ENCODE peak calls at places on chromosomes 7 and 10, in five cellular contexts. One of them, this sample, is unnamed.

GRCh38 chr10:80530251-80530650 is 7.5 kb upstream of the SH2D4B start:
- DNase-seq in GM12878: no peak
- DNase-seq in SK-N-SH: peak; percentile 42
- DNase-seq in H1: no peak
- DNase-seq in HCT116: peak; percentile 27
- DNase-seq in this sample: no peak

GRCh38 chr7:7051221-7051877 is 131.0 kb upstream of the C1GALT1 start:
- DNase-seq in SK-N-SH: no peak
- DNase-seq in HCT116: no peak
- DNase-seq in GM12878: peak; percentile 13
- DNase-seq in H1: no peak
- DNase-seq in this sample: no peak

GRCh38 chr7:159136846-159137245 is 7.8 kb downstream of the VIPR2 start:
- DNase-seq in H1: no peak
- DNase-seq in GM12878: no peak
- DNase-seq in SK-N-SH: no peak
- DNase-seq in HCT116: no peak
- DNase-seq in this sample: no peak

GRCh38 chr10:95236068-95236903 is 42.2 kb downstream of the ACSM6 start:
- DNase-seq in GM12878: peak; percentile 90
- DNase-seq in HCT116: peak; percentile 68
- DNase-seq in SK-N-SH: no peak
- DNase-seq in H1: no peak
- DNase-seq in this sample: no peak

GRCh38 chr10:26858707-26859034 is 2.1 kb downstream of the ABI1 start:
- DNase-seq in GM12878: no peak
- DNase-seq in HCT116: no peak
- DNase-seq in H1: no peak
- DNase-seq in SK-N-SH: no peak
- DNase-seq in this sample: no peak

GRCh38 chr7:11642841-11643240 is 189.2 kb downstream of the THSD7A start:
- DNase-seq in HCT116: no peak
- DNase-seq in SK-N-SH: no peak
- DNase-seq in H1: no peak
- DNase-seq in GM12878: no peak
- DNase-seq in this sample: no peak

GRCh38 chr7:155423337-155424285 is 34.3 kb upstream of the EN2 start:
- DNase-seq in SK-N-SH: no peak
- DNase-seq in HCT116: no peak
- DNase-seq in GM12878: no peak
- DNase-seq in H1: no peak
- DNase-seq in this sample: no peak

GRCh38 chr7:27152816-27153486 is 568 bp upstream of the HOXA3 start:
- DNase-seq in H1: no peak
- DNase-seq in HCT116: no peak
- DNase-seq in SK-N-SH: peak; percentile 43
- DNase-seq in GM12878: no peak
- DNase-seq in this sample: no peak

GRCh38 chr10:111175786-111176185 is 99.0 kb downstream of the ADRA2A start:
- DNase-seq in H1: no peak
- DNase-seq in SK-N-SH: peak; percentile 63
- DNase-seq in HCT116: no peak
- DNase-seq in GM12878: no peak
- DNase-seq in this sample: no peak

GRCh38 chr10:79385804-79386531 is 38.7 kb downstream of the PPIF start:
- DNase-seq in SK-N-SH: peak; percentile 54
- DNase-seq in H1: no peak
- DNase-seq in HCT116: no peak
- DNase-seq in GM12878: no peak
- DNase-seq in this sample: no peak

GRCh38 chr10:119221666-119222065 is 14.3 kb downstream of the GRK5 start:
- DNase-seq in HCT116: no peak
- DNase-seq in GM12878: no peak
- DNase-seq in H1: no peak
- DNase-seq in SK-N-SH: no peak
- DNase-seq in this sample: no peak

GRCh38 chr10:78336402-78336791 is 302.7 kb downstream of the RPS24 start:
- DNase-seq in SK-N-SH: no peak
- DNase-seq in HCT116: no peak
- DNase-seq in H1: no peak
- DNase-seq in GM12878: no peak
- DNase-seq in this sample: no peak

GRCh38 chr10:9096288-9096687 is 1041.8 kb downstream of the GATA3 start:
- DNase-seq in H1: no peak
- DNase-seq in SK-N-SH: no peak
- DNase-seq in GM12878: no peak
- DNase-seq in HCT116: no peak
- DNase-seq in this sample: no peak

GRCh38 chr7:43758861-43759683 is 592 bp downstream of the BLVRA start:
- DNase-seq in GM12878: no peak
- DNase-seq in HCT116: no peak
- DNase-seq in H1: no peak
- DNase-seq in SK-N-SH: peak; percentile 90
- DNase-seq in this sample: no peak

GRCh38 chr10:27819781-27820531 is 74.3 kb upstream of the MKX start:
- DNase-seq in GM12878: no peak
- DNase-seq in H1: no peak
- DNase-seq in SK-N-SH: no peak
- DNase-seq in HCT116: no peak
- DNase-seq in this sample: no peak

GRCh38 chr7:98707076-98707475 is 90.0 kb downstream of the NPTX2 start:
- DNase-seq in GM12878: no peak
- DNase-seq in H1: no peak
- DNase-seq in SK-N-SH: no peak
- DNase-seq in HCT116: no peak
- DNase-seq in this sample: no peak

GRCh38 chr10:124149143-124149542 is 55.7 kb upstream of the CHST15 start:
- DNase-seq in HCT116: no peak
- DNase-seq in SK-N-SH: no peak
- DNase-seq in GM12878: no peak
- DNase-seq in H1: no peak
- DNase-seq in this sample: no peak

GRCh38 chr7:5567810-5568209 is 144.2 kb upstream of the TNRC18 start:
- DNase-seq in GM12878: no peak
- DNase-seq in SK-N-SH: peak; percentile 25
- DNase-seq in HCT116: no peak
- DNase-seq in H1: no peak
- DNase-seq in this sample: no peak

GRCh38 chr7:24328050-24328449 is 44.1 kb downstream of the NPY start:
- DNase-seq in H1: no peak
- DNase-seq in SK-N-SH: no peak
- DNase-seq in GM12878: no peak
- DNase-seq in HCT116: no peak
- DNase-seq in this sample: no peak

GRCh38 chr10:125000366-125001312 is 58.7 kb downstream of the ZRANB1 start:
- DNase-seq in H1: no peak
- DNase-seq in GM12878: no peak
- DNase-seq in SK-N-SH: peak; percentile 83
- DNase-seq in HCT116: no peak
- DNase-seq in this sample: no peak

GRCh38 chr10:14254368-14254767 is 76.4 kb downstream of the FRMD4A start:
- DNase-seq in SK-N-SH: no peak
- DNase-seq in GM12878: no peak
- DNase-seq in H1: no peak
- DNase-seq in HCT116: no peak
- DNase-seq in this sample: no peak

GRCh38 chr7:1323178-1324027 is 90.7 kb downstream of the UNCX start:
- DNase-seq in GM12878: no peak
- DNase-seq in H1: no peak
- DNase-seq in SK-N-SH: peak; percentile 49
- DNase-seq in HCT116: no peak
- DNase-seq in this sample: no peak

DNA sequence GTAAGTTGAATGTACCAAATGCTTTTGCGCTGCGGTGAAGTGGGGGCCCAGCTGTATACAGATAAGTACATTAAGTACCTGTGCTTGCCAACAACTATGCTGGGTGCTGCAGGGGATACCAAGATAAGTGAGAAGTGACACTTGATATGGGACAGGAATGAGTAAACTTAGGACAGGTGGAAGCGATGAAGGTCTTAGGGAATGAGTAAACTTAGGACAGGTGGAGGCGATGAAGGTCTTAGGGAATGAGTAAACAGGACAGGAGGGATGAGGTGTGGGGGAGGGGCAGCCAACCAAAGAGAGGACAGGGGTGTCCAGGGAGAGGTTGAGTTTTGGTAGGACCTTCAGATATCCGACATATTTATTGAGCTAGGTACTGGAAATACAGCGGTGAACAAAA is 1.4 kb downstream of the MDH2 start:
- DNase-seq in SK-N-SH: no peak
- DNase-seq in H1: no peak
- DNase-seq in GM12878: no peak
- DNase-seq in HCT116: no peak
- DNase-seq in this sample: no peak
- H3K4me1 ChIP-seq in SK-N-SH: peaks cover 10% of the 10 kb centered on the region
- H3K4me1 ChIP-seq in H1: peaks cover 4% of the 10 kb centered on the region
- H3K4me1 ChIP-seq in GM12878: peaks cover 16% of the 10 kb centered on the region
- H3K4me1 ChIP-seq in HCT116: peaks cover 12% of the 10 kb centered on the region
- H3K4me1 ChIP-seq in this sample: peaks cover 16% of the 10 kb centered on the region

GRCh38 chr7:138228119-138228518 is 151.9 kb downstream of the AKR1D1 start:
- DNase-seq in H1: no peak
- DNase-seq in SK-N-SH: no peak
- DNase-seq in GM12878: no peak
- DNase-seq in HCT116: no peak
- DNase-seq in this sample: no peak
- TF ChIP-seq YY1 in H1: no peak
- TF ChIP-seq YY1 in SK-N-SH: no peak
- TF ChIP-seq YY1 in GM12878: no peak
- TF ChIP-seq YY1 in HCT116: no peak
- TF ChIP-seq YY1 in this sample: no peak

GRCh38 chr7:96997512-96998032 is 7.8 kb upstream of the DLX6 start:
- DNase-seq in HCT116: no peak
- DNase-seq in SK-N-SH: no peak
- DNase-seq in GM12878: no peak
- DNase-seq in H1: no peak
- DNase-seq in this sample: no peak
- H3K27me3 ChIP-seq in HCT116: peaks cover 44% of the 10 kb centered on the region
- H3K27me3 ChIP-seq in SK-N-SH: no peaks in the 10 kb centered on the region
- H3K27me3 ChIP-seq in GM12878: peaks cover 14% of the 10 kb centered on the region
- H3K27me3 ChIP-seq in H1: peaks cover 92% of the 10 kb centered on the region
- H3K27me3 ChIP-seq in this sample: peaks cover 88% of the 10 kb centered on the region

GRCh38 chr7:77912293-77912692 is 113.7 kb downstream of the PHTF2 start:
- DNase-seq in SK-N-SH: no peak
- DNase-seq in GM12878: no peak
- DNase-seq in H1: no peak
- DNase-seq in HCT116: no peak
- DNase-seq in this sample: no peak
- H3K4me1 ChIP-seq in SK-N-SH: peaks cover 10% of the 10 kb centered on the region
- H3K4me1 ChIP-seq in GM12878: peaks cover 3% of the 10 kb centered on the region
- H3K4me1 ChIP-seq in H1: no peaks in the 10 kb centered on the region
- H3K4me1 ChIP-seq in HCT116: no peaks in the 10 kb centered on the region
- H3K4me1 ChIP-seq in this sample: no peaks in the 10 kb centered on the region

GRCh38 chr7:114085592-114086490 is 167.0 kb upstream of the PPP1R3A start:
- DNase-seq in H1: peak; percentile 74
- DNase-seq in GM12878: no peak
- DNase-seq in HCT116: peak; percentile 64
- DNase-seq in SK-N-SH: peak; percentile 58
- DNase-seq in this sample: peak; percentile 83

GRCh38 chr7:114086491-114086905 is 167.7 kb upstream of the PPP1R3A start:
- DNase-seq in GM12878: no peak
- DNase-seq in H1: no peak
- DNase-seq in SK-N-SH: no peak
- DNase-seq in HCT116: no peak
- DNase-seq in this sample: no peak

GRCh38 chr7:114087674-114088539 is 169.1 kb upstream of the PPP1R3A start:
- DNase-seq in SK-N-SH: peak; percentile 11
- DNase-seq in H1: no peak
- DNase-seq in GM12878: no peak
- DNase-seq in HCT116: no peak
- DNase-seq in this sample: no peak

GRCh38 chr7:114088541-114088940 is 169.7 kb upstream of the PPP1R3A start:
- DNase-seq in HCT116: no peak
- DNase-seq in H1: no peak
- DNase-seq in SK-N-SH: no peak
- DNase-seq in GM12878: no peak
- DNase-seq in this sample: no peak

DNA sequence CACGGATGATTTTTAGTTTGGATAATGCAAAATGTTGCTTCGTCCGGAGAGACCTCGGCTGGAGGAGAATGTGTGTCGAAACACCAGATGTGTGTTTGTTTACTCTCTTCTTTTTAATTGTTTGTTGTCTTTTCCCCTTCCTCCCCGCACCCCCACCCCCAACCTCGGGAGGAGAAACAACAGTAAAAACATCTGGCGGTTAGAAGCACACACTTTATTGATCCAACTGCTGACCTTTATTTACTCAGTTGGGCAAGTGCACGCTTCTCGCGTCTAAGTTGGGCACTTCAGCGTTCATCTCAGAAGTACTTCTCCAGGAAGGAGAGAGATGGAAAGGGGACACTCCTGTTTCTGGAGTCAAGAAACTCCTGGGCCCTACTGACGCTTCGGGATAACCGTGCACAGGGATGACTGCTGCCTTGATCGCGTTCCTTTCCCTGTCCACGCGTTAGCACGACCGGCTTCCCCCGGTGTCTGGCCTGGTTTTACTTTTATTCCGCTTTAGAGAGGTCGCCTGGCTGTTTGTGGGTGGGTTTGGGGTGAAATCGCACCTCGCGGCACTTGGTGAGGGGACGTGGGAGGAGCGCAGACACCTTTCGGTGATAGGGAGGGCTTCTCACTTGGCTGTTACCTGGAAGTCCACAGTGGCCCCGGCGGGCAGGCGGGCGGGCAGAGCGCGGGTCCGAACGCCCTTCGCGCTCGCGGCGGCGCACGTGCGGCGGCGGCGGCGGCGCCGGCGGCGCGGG is 168.3 kb upstream of the PPP1R3A start:
- DNase-seq in SK-N-SH: peak; percentile 33
- DNase-seq in HCT116: no peak
- DNase-seq in H1: no peak
- DNase-seq in GM12878: no peak
- DNase-seq in this sample: no peak
- TF ChIP-seq YY1 in SK-N-SH: no peak
- TF ChIP-seq YY1 in HCT116: no peak
- TF ChIP-seq YY1 in H1: no peak
- TF ChIP-seq YY1 in GM12878: no peak
- TF ChIP-seq YY1 in this sample: no peak

GRCh38 chr10:71461917-71462641 is 65.4 kb downstream of the CDH23 start:
- DNase-seq in H1: no peak
- DNase-seq in GM12878: no peak
- DNase-seq in SK-N-SH: no peak
- DNase-seq in HCT116: no peak
- DNase-seq in this sample: no peak

GRCh38 chr10:71462642-71462935 is 65.9 kb downstream of the CDH23 start:
- DNase-seq in GM12878: no peak
- DNase-seq in SK-N-SH: no peak
- DNase-seq in HCT116: no peak
- DNase-seq in H1: no peak
- DNase-seq in this sample: no peak

GRCh38 chr10:71463111-71463510 is 66.4 kb downstream of the CDH23 start:
- DNase-seq in H1: no peak
- DNase-seq in SK-N-SH: no peak
- DNase-seq in GM12878: no peak
- DNase-seq in HCT116: no peak
- DNase-seq in this sample: no peak

GRCh38 chr10:71460615-71461014 is 63.9 kb downstream of the CDH23 start:
- DNase-seq in SK-N-SH: no peak
- DNase-seq in HCT116: no peak
- DNase-seq in H1: no peak
- DNase-seq in GM12878: no peak
- DNase-seq in this sample: no peak

GRCh38 chr10:71461457-71461856 is 64.7 kb downstream of the CDH23 start:
- DNase-seq in GM12878: no peak
- DNase-seq in SK-N-SH: no peak
- DNase-seq in HCT116: no peak
- DNase-seq in H1: no peak
- DNase-seq in this sample: no peak
- H3K27me3 ChIP-seq in GM12878: peaks cover 6% of the 10 kb centered on the region
- H3K27me3 ChIP-seq in SK-N-SH: peaks cover 9% of the 10 kb centered on the region
- H3K27me3 ChIP-seq in HCT116: no peaks in the 10 kb centered on the region
- H3K27me3 ChIP-seq in H1: no peaks in the 10 kb centered on the region
- H3K27me3 ChIP-seq in this sample: no peaks in the 10 kb centered on the region

This sample was measured in NT2/D1.